ENCODE peak calls at places on chromosome 2, in nine cellular contexts. U, M, S, I, R, O, A, T and X are unnamed samples.

GRCh38 chr2:202269585-202269984 is 4.0 kb downstream of the NOP58 start:
- DNase-seq in T (no peak), A (no peak), O (no peak), M (no peak), R (no peak), I (peak), U (no peak), S (no peak), X (no peak)

GRCh38 chr2:113791697-113792590 is 35.5 kb upstream of the SLC35F5 start:
- DNase-seq in O (no peak), M (peak), U (peak), I (no peak), R (no peak), T (no peak), S (no peak), A (no peak), X (no peak)

GRCh38 chr2:212711851-212712250 is 173.2 kb upstream of the ERBB4 start:
- DNase-seq in T (no peak), S (peak), R (no peak), A (peak), O (no peak), U (peak), M (peak), I (no peak), X (no peak)

GRCh38 chr2:230319211-230319862 is 7.7 kb upstream of the SP140L start:
- DNase-seq in M (no peak), A (no peak), I (peak), O (peak), U (no peak), R (no peak), T (no peak), S (no peak), X (peak)

GRCh38 chr2:207770602-207771404 is 1.1 kb upstream of the FZD5 start:
- DNase-seq in T (no peak), U (no peak), I (peak), S (no peak), A (no peak), O (peak), M (no peak), R (peak), X (no peak)

GRCh38 chr2:156329031-156329921 is 3.2 kb downstream of the NR4A2 start:
- DNase-seq in I (no peak), A (no peak), S (no peak), M (no peak), U (no peak), R (no peak), T (peak), O (no peak), X (no peak)

GRCh38 chr2:240293865-240294461 is 141.5 kb upstream of the GPC1 start:
- DNase-seq in O (no peak), R (no peak), S (no peak), A (no peak), U (no peak), M (no peak), T (no peak), I (no peak), X (no peak)

GRCh38 chr2:40346535-40347354 is 105.1 kb downstream of the SLC8A1 start:
- DNase-seq in S (no peak), U (peak), M (no peak), R (no peak), A (no peak), T (no peak), O (no peak), I (no peak), X (no peak)

GRCh38 chr2:46913471-46914381 is 1.9 kb downstream of the MCFD2 start:
- DNase-seq in U (peak), R (no peak), S (no peak), O (no peak), A (no peak), M (no peak), I (peak), T (no peak), X (no peak)

GRCh38 chr2:31980674-31981356 is 30.0 kb downstream of the MEMO1 start:
- DNase-seq in T (no peak), M (no peak), A (peak), R (no peak), I (peak), O (no peak), U (peak), S (peak), X (no peak)